ENCODE peak calls at places on chromosomes 6 and 20, in four cellular contexts. P is Right ventricle myocardium superior; G is omental fat pad; V is stimulated activated CD8-positive, alpha-beta memory T cell treated with anti-CD3 and anti-CD28 coated beads, Interleukin-7, amount 100 ng/mL, for 48 hours. A is an unnamed sample.

GRCh38 chr6:40550096-40550731 is 37.0 kb downstream of the LRFN2 start:
- DNase-seq in P (no peak), G (no peak), V (no peak), A (peak)

GRCh38 chr6:94733066-94733465 is 844.3 kb upstream of the MANEA start:
- DNase-seq in P (no peak), G (no peak), V (no peak), A (no peak)

GRCh38 chr20:48738399-48739304 is 89.1 kb downstream of the PREX1 start:
- DNase-seq in P (no peak), G (no peak), V (peak), A (no peak)

GRCh38 chr6:35208419-35208818 is 5.3 kb upstream of the SCUBE3 start:
- DNase-seq in P (no peak), G (no peak), V (no peak), A (no peak)

GRCh38 chr6:26071135-26071534 is 16.1 kb upstream of the HFE start:
- DNase-seq in P (peak), G (no peak), V (no peak), A (peak)

GRCh38 chr6:5083307-5083583 is 1.9 kb upstream of the PPP1R3G start:
- DNase-seq in P (no peak), G (no peak), V (no peak), A (no peak)

GRCh38 chr6:1145756-1146218 is 166.1 kb upstream of the FOXQ1 start:
- DNase-seq in P (no peak), G (no peak), V (no peak), A (no peak)

GRCh38 chr20:24502184-24502583 is 32.8 kb downstream of the SYNDIG1 start:
- DNase-seq in P (no peak), G (no peak), V (no peak), A (peak)

GRCh38 chr20:20196610-20197009 is 144.3 kb downstream of the CFAP61 start:
- DNase-seq in P (no peak), G (no peak), V (no peak), A (no peak)

GRCh38 chr6:154404791-154405400 is 48.3 kb upstream of the IPCEF1 start:
- DNase-seq in P (no peak), G (no peak), V (no peak), A (no peak)

GRCh38 chr20:14445902-14446301 is 108.5 kb upstream of the FLRT3 start:
- DNase-seq in P (no peak), G (no peak), V (no peak), A (no peak)

GRCh38 chr6:32886674-32887383 is 32.8 kb downstream of the PSMB9 start:
- DNase-seq in P (no peak), G (no peak), V (no peak), A (no peak)

GRCh38 chr6:132067286-132067685 is 116.1 kb upstream of the CCN2 start:
- DNase-seq in P (no peak), G (no peak), V (no peak), A (no peak)

GRCh38 chr20:6623989-6624388 is 143.5 kb upstream of the BMP2 start:
- DNase-seq in P (no peak), G (no peak), V (no peak), A (no peak)

GRCh38 chr6:109690373-109690739 is 646 bp downstream of the AK9 start:
- DNase-seq in P (peak), G (no peak), V (peak), A (peak)

GRCh38 chr20:288956-289692 is 1.4 kb downstream of the C20orf96 start:
- DNase-seq in P (no peak), G (no peak), V (no peak), A (no peak)

GRCh38 chr6:139109558-139109957 is 25.3 kb upstream of the HECA start:
- DNase-seq in P (no peak), G (no peak), V (no peak), A (no peak)

GRCh38 chr20:58661298-58662141 is 10.4 kb downstream of the STX16 start:
- DNase-seq in P (no peak), G (no peak), V (no peak), A (no peak)